ENCODE peak calls at places on chromosome 20, in four cellular contexts. D, X, S and I are unnamed samples.

GRCh38 chr20:20225325-20225724 is 142.6 kb upstream of the INSM1 start:
- DNase-seq in D (no peak), X (no peak), S (no peak), I (no peak)

GRCh38 chr20:45337367-45338120 is 10.7 kb downstream of the SDC4 start:
- DNase-seq in D (peak; percentile 47), X (no peak), S (peak; percentile 97), I (peak; percentile 49)

GRCh38 chr20:21342656-21343345 is 39.7 kb downstream of the XRN2 start:
- DNase-seq in D (no peak), X (no peak), S (peak; percentile 23), I (no peak)

GRCh38 chr20:48825551-48825885 is 2.3 kb downstream of the PREX1 start:
- DNase-seq in D (no peak), X (no peak), S (no peak), I (no peak)

GRCh38 chr20:6492396-6493055 is 275.0 kb upstream of the BMP2 start:
- DNase-seq in D (no peak), X (no peak), S (no peak), I (no peak)

GRCh38 chr20:42857446-42857845 is 332.3 kb downstream of the PTPRT start:
- DNase-seq in D (no peak), X (no peak), S (no peak), I (no peak)

GRCh38 chr20:48722002-48722731 is 105.6 kb downstream of the PREX1 start:
- DNase-seq in D (no peak), X (no peak), S (peak; percentile 83), I (peak; percentile 68)

GRCh38 chr20:45053441-45054351 is 47.2 kb downstream of the KCNS1 start:
- DNase-seq in D (no peak), X (no peak), S (no peak), I (no peak)

GRCh38 chr20:6665621-6666345 is 101.7 kb upstream of the BMP2 start:
- DNase-seq in D (no peak), X (no peak), S (no peak), I (no peak)

GRCh38 chr20:45032781-45033180 is 66.5 kb downstream of the STK4 start:
- DNase-seq in D (no peak), X (no peak), S (peak; percentile 29), I (no peak)

GRCh38 chr20:18019068-18019467 is 38.6 kb downstream of the OVOL2 start:
- DNase-seq in D (no peak), X (peak; percentile 50), S (peak; percentile 42), I (no peak)

GRCh38 chr20:13874269-13875158 is 89.7 kb downstream of the NDUFAF5 start:
- DNase-seq in D (no peak), X (no peak), S (no peak), I (no peak)

GRCh38 chr20:49559411-49560081 is 8.4 kb downstream of the PTGIS start:
- DNase-seq in D (no peak), X (no peak), S (peak; percentile 96), I (no peak)

GRCh38 chr20:23092409-23092756 is 6.3 kb upstream of the CD93 start:
- DNase-seq in D (no peak), X (no peak), S (no peak), I (no peak)

GRCh38 chr20:32287231-32287638 is 9.8 kb downstream of the KIF3B start:
- DNase-seq in D (no peak), X (no peak), S (no peak), I (no peak)

GRCh38 chr20:17227199-17227535 is 327 bp downstream of the PCSK2 start:
- DNase-seq in D (no peak), X (no peak), S (peak; percentile 9), I (no peak)

GRCh38 chr20:61353996-61354390 is 101.9 kb downstream of the CDH4 start:
- DNase-seq in D (no peak), X (no peak), S (no peak), I (no peak)

GRCh38 chr20:64055396-64055892 is 6.0 kb upstream of the SOX18 start:
- DNase-seq in D (no peak), X (no peak), S (no peak), I (no peak)

GRCh38 chr20:64056639-64056888 is 6.4 kb upstream of the TCEA2 start:
- DNase-seq in D (no peak), X (no peak), S (no peak), I (no peak)

GRCh38 chr20:64057628-64058498 is 5.1 kb upstream of the TCEA2 start:
- DNase-seq in D (peak; percentile 84), X (peak; percentile 75), S (peak; percentile 69), I (no peak)

GRCh38 chr20:64056889-64057627 is 5.9 kb upstream of the TCEA2 start:
- DNase-seq in D (no peak), X (no peak), S (no peak), I (no peak)

GRCh38 chr20:64055893-64056638 is 6.6 kb upstream of the SOX18 start:
- DNase-seq in D (peak; percentile 81), X (no peak), S (no peak), I (no peak)
- H3K27ac ChIP-seq in D (peak overlapping the region; percentile 93), X (no peak overlapping the region), S (no peak overlapping the region), I (no peak overlapping the region)

DNA sequence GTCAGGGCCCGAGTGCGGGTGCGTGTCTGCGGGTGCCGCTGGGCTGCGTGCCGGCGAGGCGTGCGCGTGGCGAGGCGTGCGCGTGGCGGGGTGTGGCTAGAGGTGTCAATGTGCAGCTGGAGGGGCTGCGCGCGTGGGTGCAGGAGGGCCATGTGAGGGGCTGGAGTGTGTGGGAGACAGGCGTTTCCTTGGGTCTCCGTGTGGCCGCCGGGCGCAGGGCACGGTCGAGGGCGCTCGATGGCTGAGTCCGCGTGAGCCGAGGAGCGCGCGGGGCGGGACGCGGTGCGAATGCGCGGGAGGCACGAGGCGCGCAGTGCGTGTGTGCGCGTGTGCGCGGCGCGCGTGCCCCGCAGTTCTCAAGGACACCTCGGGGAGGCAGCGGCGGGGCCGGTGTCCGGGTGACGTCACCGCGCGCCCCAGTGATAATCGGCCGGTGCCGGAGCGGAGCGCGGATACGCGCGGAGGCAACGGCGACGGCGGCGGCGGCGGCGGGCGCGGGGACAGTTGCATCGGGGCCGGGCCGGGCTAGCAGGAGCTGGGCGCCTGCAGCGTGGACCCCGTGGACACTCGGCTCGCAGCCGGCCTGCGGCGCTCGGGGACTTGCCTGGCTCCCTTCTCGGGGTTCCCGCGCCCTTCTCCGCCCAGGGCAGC is 38.7 kb downstream of the YTHDF1 start:
- DNase-seq in D (no peak), X (no peak), S (peak; percentile 42), I (no peak)
- H3K4me3 ChIP-seq in D (peak overlapping the region; percentile 17), X (no peak overlapping the region), S (no peak overlapping the region), I (no peak overlapping the region)

DNA sequence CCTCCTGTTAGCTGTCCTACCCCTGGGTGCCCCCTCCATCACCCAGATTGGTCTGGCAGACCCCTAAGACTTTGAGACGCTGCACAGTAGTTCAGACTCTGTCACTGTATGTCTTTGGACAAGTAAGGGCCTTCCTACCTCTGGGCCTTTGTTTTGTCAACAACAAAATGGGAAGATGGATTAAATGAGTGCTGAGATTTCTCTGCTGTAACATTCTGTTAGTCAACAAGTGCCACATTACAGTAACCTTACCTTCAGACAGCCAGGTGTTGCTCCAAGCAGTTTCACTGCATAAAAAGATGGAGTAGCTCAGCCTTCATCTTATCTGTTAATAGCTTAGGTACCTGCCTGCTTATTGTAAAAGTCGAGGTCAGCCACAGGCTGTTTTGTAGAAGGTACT is 16.0 kb downstream of the CHMP4B start:
- DNase-seq in D (no peak), X (no peak), S (no peak), I (no peak)
- H3K4me1 ChIP-seq in D (peaks cover 91% of the 10 kb centered on the region), X (peaks cover 40% of the 10 kb centered on the region), S (peaks cover 10% of the 10 kb centered on the region), I (peaks cover 47% of the 10 kb centered on the region)

GRCh38 chr20:10673176-10673830 is 496 bp downstream of the JAG1 start:
- DNase-seq in D (peak; percentile 42), X (peak; percentile 23), S (peak; percentile 72), I (no peak)

GRCh38 chr20:10675456-10675848 is 1.7 kb upstream of the JAG1 start:
- DNase-seq in D (no peak), X (no peak), S (no peak), I (no peak)

GRCh38 chr20:10672579-10673127 is 1.1 kb downstream of the JAG1 start:
- DNase-seq in D (peak; percentile 65), X (peak; percentile 24), S (peak; percentile 85), I (no peak)

GRCh38 chr20:10674684-10675455 is 1.1 kb upstream of the JAG1 start:
- DNase-seq in D (peak; percentile 83), X (peak; percentile 76), S (peak; percentile 86), I (no peak)

GRCh38 chr20:10673831-10674683 is at the start of gene JAG1:
- DNase-seq in D (peak; percentile 96), X (peak; percentile 90), S (peak; percentile 96), I (peak; percentile 91)
- H3K27ac ChIP-seq in D (peak within 1 kb of the TSS; percentile 99), X (peak within 1 kb of the TSS; percentile 51), S (peak within 1 kb of the TSS; percentile 86), I (peak within 1 kb of the TSS; percentile 95)

DNA sequence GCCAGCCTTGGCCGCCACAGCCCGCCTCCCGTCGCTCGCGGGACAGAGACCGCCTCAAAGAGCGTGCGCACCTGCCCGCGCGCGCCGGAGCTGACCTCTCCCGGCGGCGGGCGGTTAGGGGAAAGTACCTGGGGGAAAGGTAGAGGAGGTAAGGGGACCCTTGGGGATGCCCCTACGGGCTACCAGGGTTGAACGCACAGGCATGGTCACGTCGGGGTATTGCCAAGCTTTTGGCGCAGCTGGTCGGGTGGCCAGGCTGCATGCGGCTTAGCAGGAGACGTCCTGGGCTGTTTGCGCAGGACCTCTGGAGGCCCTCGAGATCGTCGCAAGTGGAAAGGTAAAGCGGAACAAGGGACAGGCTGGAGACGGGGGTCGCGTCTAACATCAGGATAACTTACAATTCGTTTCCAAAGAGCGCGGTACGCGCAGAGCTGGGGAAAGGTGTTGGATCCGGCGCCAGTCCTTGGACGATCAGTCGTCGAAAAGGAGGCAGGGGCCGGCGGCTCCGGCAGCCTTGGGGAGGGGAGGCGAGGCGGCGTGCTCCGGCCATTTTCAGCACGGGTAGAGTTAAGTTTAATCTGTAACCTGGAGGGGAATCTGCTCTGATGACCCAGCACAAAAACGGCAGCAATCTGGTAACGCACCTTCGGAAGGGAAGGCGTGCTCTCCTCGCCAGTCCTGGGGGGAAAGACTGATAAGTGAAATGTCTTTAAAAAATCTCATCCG is 9.0 kb downstream of the GNAS-AS1 start:
- DNase-seq in D (no peak), X (no peak), S (no peak), I (no peak)
- H3K4me3 ChIP-seq in D (no peak overlapping the region), X (no peak overlapping the region), S (no peak overlapping the region), I (no peak overlapping the region)